ENCODE peak calls at places on chromosomes 13 and 19, in six cellular contexts. N is uterus, A is astrocyte, X is sciatic nerve, E is caudate nucleus, I is activated T-cell treated with anti-CD3 and anti-CD28 coated beads for 4 hours. B is an unnamed sample.

GRCh38 chr19:49920624-49921363 is 8.2 kb upstream of the ATF5 start:
- DNase-seq in N (no peak), A (no peak), X (no peak), E (no peak), I (no peak), B (no peak)

GRCh38 chr19:19267305-19267704 is 5.8 kb downstream of the TM6SF2 start:
- DNase-seq in N (no peak), A (no peak), X (no peak), E (no peak), I (no peak), B (no peak)

GRCh38 chr19:4064073-4064550 is 2.6 kb downstream of the ZBTB7A start:
- DNase-seq in N (no peak), A (no peak), X (no peak), E (no peak), I (no peak), B (no peak)

GRCh38 chr19:46221981-46222610 is 7.4 kb upstream of the IGFL1 start:
- DNase-seq in N (peak; percentile 61), A (peak; percentile 63), X (no peak), E (no peak), I (no peak), B (no peak)

GRCh38 chr19:16897572-16898056 is 8.8 kb downstream of the F2RL3 start:
- DNase-seq in N (no peak), A (peak; percentile 9), X (peak; percentile 81), E (no peak), I (no peak), B (no peak)

GRCh38 chr13:86572115-86572514 is 772.9 kb upstream of the SLITRK6 start:
- DNase-seq in N (no peak), A (peak; percentile 65), X (no peak), E (no peak), I (no peak), B (no peak)

GRCh38 chr19:35249146-35249847 is 495 bp downstream of the LSR start:
- DNase-seq in N (no peak), A (no peak), X (no peak), E (no peak), I (no peak), B (no peak)

GRCh38 chr19:38675611-38676010 is 28.2 kb downstream of the ACTN4 start:
- DNase-seq in N (no peak), A (no peak), X (no peak), E (no peak), I (no peak), B (no peak)

GRCh38 chr13:41533676-41534075 is 76.3 kb downstream of the RGCC start:
- DNase-seq in N (no peak), A (no peak), X (no peak), E (no peak), I (no peak), B (no peak)

GRCh38 chr19:55487884-55488687 is at the start of gene SSC5D:
- DNase-seq in N (peak; percentile 76), A (peak; percentile 47), X (no peak), E (no peak), I (no peak), B (no peak)

GRCh38 chr19:47494729-47495128 is 10.7 kb upstream of the KPTN start:
- DNase-seq in N (no peak), A (no peak), X (no peak), E (no peak), I (no peak), B (no peak)

GRCh38 chr13:102983496-102983895 is 82.7 kb downstream of the SLC10A2 start:
- DNase-seq in N (no peak), A (no peak), X (no peak), E (no peak), I (no peak), B (no peak)

GRCh38 chr13:72139192-72139591 is 272.2 kb upstream of the DACH1 start:
- DNase-seq in N (no peak), A (no peak), X (no peak), E (no peak), I (no peak), B (no peak)

GRCh38 chr19:53424968-53425597 is 6.7 kb upstream of the ZNF761 start:
- DNase-seq in N (peak; percentile 78), A (peak; percentile 29), X (peak; percentile 86), E (peak; percentile 23), I (peak; percentile 56), B (peak; percentile 52)